ENCODE peak calls at places on chromosomes 5 and 9, in four cellular contexts. G is IMR-90, W is endothelial cell of umbilical vein, B is GM12878. A is an unnamed sample.

GRCh38 chr9:89315482-89315881 is 2.8 kb upstream of the SECISBP2 start:
- DNase-seq in G (no peak), B (no peak), W (no peak), A (no peak)

GRCh38 chr5:153901449-153901848 is 137.3 kb downstream of the FAM114A2 start:
- DNase-seq in G (no peak), W (no peak), B (no peak), A (no peak)

GRCh38 chr9:132008184-132008781 is 71.4 kb downstream of the MED27 start:
- DNase-seq in W (no peak), B (no peak), G (peak), A (no peak)

GRCh38 chr9:133918123-133918813 is 73.9 kb downstream of the VAV2 start:
- DNase-seq in G (peak), B (no peak), W (peak), A (no peak)

GRCh38 chr5:11007251-11007650 is 246.2 kb upstream of the DAP start:
- DNase-seq in W (no peak), B (no peak), G (no peak), A (no peak)

GRCh38 chr9:70136632-70137031 is 93.0 kb downstream of the MAMDC2 start:
- DNase-seq in W (peak), B (no peak), G (peak), A (no peak)

GRCh38 chr9:21402387-21403247 is 6.3 kb upstream of the IFNA8 start:
- DNase-seq in W (no peak), B (no peak), G (no peak), A (no peak)

GRCh38 chr5:61055434-61056006 is 106.7 kb downstream of the SMIM15 start:
- DNase-seq in G (peak), B (peak), W (peak), A (peak)

GRCh38 chr5:16467363-16468219 is 2.0 kb upstream of the ZNF622 start:
- DNase-seq in W (peak), B (peak), G (peak), A (peak)

GRCh38 chr5:30100148-30100547 is 1093.3 kb upstream of the CDH6 start:
- DNase-seq in W (no peak), G (no peak), B (no peak), A (no peak)

GRCh38 chr9:112750111-112750766 is at the start of gene SNX30:
- DNase-seq in G (peak), W (peak), B (no peak), A (peak)

GRCh38 chr5:168425997-168426863 is 60.0 kb upstream of the RARS1 start:
- DNase-seq in W (no peak), G (no peak), B (no peak), A (no peak)

GRCh38 chr5:75509956-75510355 is 1.5 kb downstream of the CERT1 start:
- DNase-seq in W (peak), B (no peak), G (peak), A (peak)

GRCh38 chr9:99169982-99170761 is 51.6 kb downstream of the ALG2 start:
- DNase-seq in B (no peak), G (no peak), W (no peak), A (no peak)

GRCh38 chr5:105504-106080 is 13.6 kb downstream of the PLEKHG4B start:
- DNase-seq in B (no peak), W (no peak), G (no peak), A (no peak)
- TF ChIP-seq FOS in B (no peak), W (no peak), G (no peak), A (no peak)

GRCh38 chr5:2657151-2657550 is 94.3 kb downstream of the IRX2 start:
- DNase-seq in W (no peak), G (no peak), B (no peak), A (no peak)
- TF ChIP-seq FOS in W (no peak), G (no peak), B (no peak), A (no peak)

GRCh38 chr5:41924872-41925554 is at the start of gene FBXO4:
- DNase-seq in W (peak), B (peak), G (peak), A (peak)

GRCh38 chr5:41927604-41928003 is 2.5 kb downstream of the FBXO4 start:
- DNase-seq in G (no peak), W (no peak), B (no peak), A (peak)

GRCh38 chr5:41924526-41924871 is 582 bp upstream of the FBXO4 start:
- DNase-seq in G (no peak), B (no peak), W (peak), A (no peak)

GRCh38 chr5:41929035-41929434 is 4.0 kb downstream of the FBXO4 start:
- DNase-seq in B (no peak), W (no peak), G (no peak), A (no peak)

GRCh38 chr5:41925555-41925946 is 470 bp downstream of the FBXO4 start:
- DNase-seq in W (peak), G (peak), B (no peak), A (peak)
- TF ChIP-seq FOS in W (peak), G (no peak), B (no peak), A (no peak)

GRCh38 chr9:129027224-129027684 is 877 bp downstream of the SH3GLB2 start:
- DNase-seq in B (no peak), W (no peak), G (no peak), A (peak)

GRCh38 chr9:129030191-129030590 is 2.1 kb upstream of the SH3GLB2 start:
- DNase-seq in B (no peak), G (no peak), W (no peak), A (no peak)

GRCh38 chr9:129028192-129028966 is at the start of gene SH3GLB2:
- DNase-seq in W (peak), B (peak), G (peak), A (peak)

GRCh38 chr9:129026442-129027223 is 1.5 kb downstream of the SH3GLB2 start:
- DNase-seq in G (peak), B (no peak), W (no peak), A (peak)

GRCh38 chr9:129027685-129028191 is 393 bp downstream of the SH3GLB2 start:
- DNase-seq in W (peak), G (no peak), B (no peak), A (peak)
- TF ChIP-seq FOS in W (no peak), G (no peak), B (no peak), A (no peak)

DNA sequence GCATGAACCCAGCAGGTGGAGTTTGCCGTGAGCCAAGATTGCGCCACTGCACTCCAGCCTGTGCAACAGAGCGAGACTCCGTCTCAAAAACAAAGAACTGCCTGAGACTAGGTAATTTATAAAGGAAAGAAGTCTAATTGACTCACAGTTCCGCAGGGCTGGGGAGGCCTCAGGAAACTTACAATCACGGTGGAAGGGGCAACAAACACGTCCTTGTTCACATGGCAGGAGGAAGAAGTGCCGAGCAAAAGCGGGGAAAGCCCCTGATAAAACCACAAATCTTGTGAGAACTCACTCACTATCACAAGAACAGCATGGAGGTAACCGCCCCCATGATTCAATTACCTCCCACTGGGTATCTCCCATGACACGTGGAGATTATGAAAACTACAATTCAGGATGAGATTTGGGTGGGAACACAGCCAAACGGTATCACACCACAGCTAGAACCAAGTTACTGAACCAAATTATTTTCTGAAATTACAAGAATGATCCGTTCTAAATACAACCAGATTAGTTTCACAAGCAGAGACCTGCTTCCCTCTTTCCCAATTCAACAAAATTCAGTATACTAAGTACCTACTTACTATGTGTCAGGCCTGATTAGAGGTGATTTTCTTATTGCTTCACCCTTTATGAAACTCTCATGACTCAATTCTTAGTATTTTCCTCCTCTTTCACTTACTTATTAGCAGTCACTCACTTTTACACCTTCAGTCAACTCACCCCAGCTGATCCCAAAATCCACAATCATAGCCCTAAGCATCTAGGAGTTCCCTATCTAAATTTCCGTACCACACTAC is 8.4 kb downstream of the UBTD2 start:
- DNase-seq in B (peak), W (no peak), G (no peak), A (no peak)
- TF ChIP-seq FOS in B (no peak), W (no peak), G (no peak), A (no peak)

GRCh38 chr5:13987843-13988464 is 43.5 kb upstream of the DNAH5 start:
- DNase-seq in G (peak), B (no peak), W (peak), A (peak)
- TF ChIP-seq FOS in G (no peak), B (no peak), W (no peak), A (no peak)

GRCh38 chr5:54360925-54361662 is 50.7 kb upstream of the ARL15 start:
- DNase-seq in G (peak), B (no peak), W (no peak), A (no peak)
- TF ChIP-seq FOS in G (no peak), B (no peak), W (no peak), A (no peak)